ENCODE peak calls at places on chromosomes 12 and 14, in six cellular contexts. M, O, N, B, T and S are unnamed samples.

GRCh38 chr12:120971299-120972180 is 6.8 kb upstream of the HNF1A start:
- DNase-seq in M (peak; percentile 58), O (peak; percentile 29), N (peak; percentile 83), B (no peak), T (peak; percentile 70), S (no peak)

GRCh38 chr12:124553862-124554428 is 13.5 kb downstream of the NCOR2 start:
- DNase-seq in M (no peak), O (no peak), N (no peak), B (no peak), T (no peak), S (no peak)

GRCh38 chr14:49598479-49599301 is at the start of gene LRR1:
- DNase-seq in M (peak; percentile 90), O (peak; percentile 74), N (peak; percentile 79), B (peak; percentile 93), T (peak; percentile 81), S (peak; percentile 93)

GRCh38 chr14:75013290-75013689 is 10.6 kb downstream of the EIF2B2 start:
- DNase-seq in M (no peak), O (no peak), N (no peak), B (peak; percentile 76), T (no peak), S (no peak)

GRCh38 chr12:51391047-51391837 is at the start of gene GALNT6:
- DNase-seq in M (peak; percentile 28), O (peak; percentile 17), N (peak; percentile 70), B (peak; percentile 64), T (no peak), S (no peak)

GRCh38 chr12:69151254-69151751 is 88.1 kb upstream of the CPSF6 start:
- DNase-seq in M (no peak), O (no peak), N (no peak), B (no peak), T (peak; percentile 16), S (no peak)

GRCh38 chr12:26226629-26227375 is 31.4 kb downstream of the SSPN start:
- DNase-seq in M (peak; percentile 21), O (peak; percentile 52), N (peak; percentile 41), B (peak; percentile 83), T (peak; percentile 14), S (no peak)

GRCh38 chr12:109482894-109483293 is 5.5 kb downstream of the UBE3B start:
- DNase-seq in M (no peak), O (no peak), N (peak; percentile 7), B (no peak), T (no peak), S (no peak)

GRCh38 chr14:74917646-74918081 is 5.4 kb downstream of the RPS6KL1 start:
- DNase-seq in M (no peak), O (no peak), N (no peak), B (peak; percentile 93), T (no peak), S (no peak)

GRCh38 chr12:125220404-125221273 is 155.4 kb downstream of the AACS start:
- DNase-seq in M (no peak), O (no peak), N (no peak), B (no peak), T (no peak), S (no peak)

GRCh38 chr12:47868041-47868440 is 36.8 kb downstream of the VDR start:
- DNase-seq in M (peak; percentile 49), O (no peak), N (no peak), B (no peak), T (peak; percentile 20), S (no peak)

GRCh38 chr14:102415671-102416070 is 52.9 kb downstream of the TECPR2 start:
- DNase-seq in M (no peak), O (no peak), N (no peak), B (no peak), T (no peak), S (no peak)

GRCh38 chr14:76647699-76648298 is 113.5 kb upstream of the VASH1 start:
- DNase-seq in M (peak; percentile 47), O (peak; percentile 30), N (peak; percentile 71), B (no peak), T (peak; percentile 64), S (no peak)

GRCh38 chr14:61701946-61702345 is 6.6 kb downstream of the HIF1A start:
- DNase-seq in M (no peak), O (no peak), N (no peak), B (no peak), T (no peak), S (no peak)

GRCh38 chr14:91879196-91879595 is 11.9 kb upstream of the TC2N start:
- DNase-seq in M (no peak), O (no peak), N (no peak), B (no peak), T (no peak), S (no peak)

GRCh38 chr14:34160619-34161018 is 209.7 kb upstream of the EGLN3 start:
- DNase-seq in M (no peak), O (no peak), N (no peak), B (no peak), T (no peak), S (no peak)

GRCh38 chr12:51329742-51330141 is 5.8 kb upstream of the BIN2 start:
- DNase-seq in M (no peak), O (no peak), N (no peak), B (no peak), T (no peak), S (no peak)

GRCh38 chr12:62603811-62604098 is 137.1 kb downstream of the MON2 start:
- DNase-seq in M (no peak), O (no peak), N (no peak), B (no peak), T (no peak), S (no peak)

GRCh38 chr14:68424443-68425172 is 368.3 kb downstream of the ZFP36L1 start:
- DNase-seq in M (no peak), O (no peak), N (no peak), B (no peak), T (no peak), S (no peak)

GRCh38 chr14:92443741-92444140 is 69.8 kb upstream of the RIN3 start:
- DNase-seq in M (no peak), O (no peak), N (no peak), B (no peak), T (no peak), S (no peak)

GRCh38 chr12:50488801-50489200 is 16.0 kb upstream of the DIP2B start:
- DNase-seq in M (peak; percentile 54), O (no peak), N (no peak), B (no peak), T (no peak), S (no peak)

GRCh38 chr12:117043598-117043901 is 55.7 kb downstream of the TESC start:
- DNase-seq in M (no peak), O (no peak), N (no peak), B (peak; percentile 5), T (no peak), S (no peak)

GRCh38 chr14:76929927-76930326 is 98.6 kb downstream of the IRF2BPL start:
- DNase-seq in M (no peak), O (no peak), N (no peak), B (no peak), T (no peak), S (no peak)

GRCh38 chr12:51974646-51975045 is 23.1 kb downstream of the ACVR1B start:
- DNase-seq in M (peak; percentile 50), O (no peak), N (no peak), B (no peak), T (no peak), S (no peak)

GRCh38 chr14:95143813-95144620 is 13.3 kb downstream of the DICER1 start:
- DNase-seq in M (peak; percentile 31), O (no peak), N (no peak), B (no peak), T (peak; percentile 57), S (no peak)

GRCh38 chr12:93707836-93708235 is 30.7 kb downstream of the CRADD start:
- DNase-seq in M (no peak), O (no peak), N (peak; percentile 72), B (no peak), T (no peak), S (no peak)

GRCh38 chr14:104756477-104757237 is 3.7 kb downstream of the SIVA1 start:
- DNase-seq in M (no peak), O (no peak), N (no peak), B (peak; percentile 49), T (no peak), S (no peak)

GRCh38 chr12:66170606-66171005 is 810 bp upstream of the TMBIM4 start:
- DNase-seq in M (no peak), O (no peak), N (no peak), B (no peak), T (no peak), S (no peak)
- H3K4me3 ChIP-seq in M (no peak overlapping the region), O (peak overlapping the region; percentile 64), N (peak overlapping the region; percentile 89), B (peak overlapping the region; percentile 55), T (peak overlapping the region; percentile 91), S (no peak overlapping the region)

GRCh38 chr12:113803829-113804140 is 162.3 kb downstream of the RBM19 start:
- DNase-seq in M (no peak), O (no peak), N (no peak), B (no peak), T (no peak), S (no peak)

GRCh38 chr12:113805201-113805600 is 160.9 kb downstream of the RBM19 start:
- DNase-seq in M (no peak), O (no peak), N (no peak), B (no peak), T (no peak), S (no peak)

GRCh38 chr12:113808095-113808951 is 157.8 kb downstream of the RBM19 start:
- DNase-seq in M (no peak), O (no peak), N (no peak), B (no peak), T (no peak), S (no peak)

GRCh38 chr12:113802966-113803828 is 162.9 kb downstream of the RBM19 start:
- DNase-seq in M (no peak), O (no peak), N (no peak), B (no peak), T (no peak), S (no peak)

GRCh38 chr12:113805673-113806072 is 160.5 kb downstream of the RBM19 start:
- DNase-seq in M (no peak), O (no peak), N (no peak), B (no peak), T (no peak), S (no peak)
- H3K27ac ChIP-seq in M (no peak overlapping the region), O (no peak overlapping the region), N (no peak overlapping the region), B (no peak overlapping the region), T (no peak overlapping the region), S (no peak overlapping the region)

GRCh38 chr12:95384785-95385184 is 89.2 kb upstream of the METAP2 start:
- DNase-seq in M (no peak), O (no peak), N (no peak), B (no peak), T (no peak), S (no peak)
- H3K4me3 ChIP-seq in M (no peak overlapping the region), O (no peak overlapping the region), N (no peak overlapping the region), B (no peak overlapping the region), T (no peak overlapping the region), S (no peak overlapping the region)

DNA sequence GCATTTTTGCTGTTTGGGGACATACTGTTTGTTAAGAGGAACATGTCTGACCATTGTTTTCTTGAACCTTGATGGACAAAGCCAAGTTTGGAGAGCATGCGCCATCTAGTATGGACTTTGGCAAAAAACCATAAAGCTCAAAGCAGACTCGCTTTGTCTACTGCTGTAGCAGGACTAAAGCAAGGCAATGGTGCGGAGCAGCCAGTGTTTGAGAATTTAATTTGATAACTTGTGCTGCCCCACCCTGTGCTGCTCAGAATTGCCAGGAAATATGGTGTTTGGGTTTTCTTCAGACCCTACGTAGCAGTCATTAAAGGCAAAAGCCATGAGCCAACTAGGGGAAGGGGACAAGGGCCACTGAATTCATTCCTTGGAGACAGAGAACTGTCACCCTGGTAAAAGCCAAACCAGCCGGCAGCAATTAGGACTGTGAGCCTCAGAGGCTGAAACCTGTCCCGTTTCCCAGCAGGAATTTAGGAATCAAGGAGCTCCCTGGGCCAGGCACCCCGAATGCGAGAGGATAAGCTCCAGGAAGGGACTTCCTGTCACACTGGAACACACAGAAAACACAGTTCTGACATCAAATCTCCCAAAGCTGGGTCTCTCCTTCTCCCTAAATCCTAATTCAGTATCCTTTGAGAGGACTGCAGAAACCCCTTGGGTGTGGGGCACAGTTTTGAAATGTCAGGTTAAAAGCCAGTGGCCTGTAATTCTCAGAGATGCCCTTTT is 1.1 kb downstream of the AVIL start:
- DNase-seq in M (no peak), O (no peak), N (no peak), B (peak; percentile 53), T (no peak), S (no peak)
- H3K27ac ChIP-seq in M (no peak overlapping the region), O (no peak overlapping the region), N (no peak overlapping the region), B (peak overlapping the region; percentile 92), T (no peak overlapping the region), S (no peak overlapping the region)